ENCODE peak calls at places on chromosomes 4 and X, in nine cellular contexts. One of them, this sample, is unnamed.
A peak's percentile ranks its signal among the peaks of the same experiment; 100 is the strongest.

GRCh38 chr4:52721968-52722814 is 29.0 kb downstream of the ERVMER34-1 start:
- DNase-seq in stomach: peak; percentile 93
- DNase-seq in sigmoid colon: peak; percentile 97
- DNase-seq in K562: peak; percentile 54
- DNase-seq in endothelial cell of umbilical vein: peak; percentile 98
- DNase-seq in SK-N-SH: peak; percentile 95
- DNase-seq in H1: peak; percentile 92
- DNase-seq in breast epithelium: peak; percentile 94
- DNase-seq in esophagus muscularis mucosa: peak; percentile 99
- DNase-seq in this sample: peak; percentile 97

GRCh38 chr4:123661080-123661737 is 264.6 kb downstream of the SPRY1 start:
- DNase-seq in SK-N-SH: peak; percentile 24
- DNase-seq in breast epithelium: no peak
- DNase-seq in stomach: no peak
- DNase-seq in H1: no peak
- DNase-seq in sigmoid colon: no peak
- DNase-seq in K562: no peak
- DNase-seq in endothelial cell of umbilical vein: peak; percentile 49
- DNase-seq in esophagus muscularis mucosa: no peak
- DNase-seq in this sample: no peak

GRCh38 chr4:7101692-7102515 is 34.0 kb upstream of the GRPEL1 start:
- DNase-seq in K562: peak; percentile 51
- DNase-seq in breast epithelium: peak; percentile 71
- DNase-seq in esophagus muscularis mucosa: no peak
- DNase-seq in SK-N-SH: peak; percentile 87
- DNase-seq in endothelial cell of umbilical vein: peak; percentile 54
- DNase-seq in stomach: peak; percentile 76
- DNase-seq in sigmoid colon: peak; percentile 88
- DNase-seq in H1: peak; percentile 83
- DNase-seq in this sample: peak; percentile 90

GRCh38 chr4:8278421-8279287 is 9.1 kb downstream of the HTRA3 start:
- DNase-seq in endothelial cell of umbilical vein: peak; percentile 85
- DNase-seq in esophagus muscularis mucosa: no peak
- DNase-seq in H1: no peak
- DNase-seq in SK-N-SH: no peak
- DNase-seq in breast epithelium: no peak
- DNase-seq in sigmoid colon: peak; percentile 85
- DNase-seq in stomach: no peak
- DNase-seq in K562: no peak
- DNase-seq in this sample: no peak

GRCh38 chr4:40238700-40239548 is 42.1 kb downstream of the RHOH start:
- DNase-seq in breast epithelium: no peak
- DNase-seq in endothelial cell of umbilical vein: no peak
- DNase-seq in H1: no peak
- DNase-seq in esophagus muscularis mucosa: no peak
- DNase-seq in sigmoid colon: no peak
- DNase-seq in K562: peak; percentile 94
- DNase-seq in stomach: no peak
- DNase-seq in SK-N-SH: no peak
- DNase-seq in this sample: no peak

GRCh38 chr4:6112606-6113290 is 87.6 kb downstream of the JAKMIP1 start:
- DNase-seq in sigmoid colon: no peak
- DNase-seq in endothelial cell of umbilical vein: no peak
- DNase-seq in H1: no peak
- DNase-seq in K562: no peak
- DNase-seq in esophagus muscularis mucosa: no peak
- DNase-seq in breast epithelium: no peak
- DNase-seq in stomach: peak; percentile 19
- DNase-seq in SK-N-SH: no peak
- DNase-seq in this sample: no peak

GRCh38 chr4:151325320-151326246 is at the start of gene SH3D19:
- DNase-seq in endothelial cell of umbilical vein: peak; percentile 91
- DNase-seq in K562: peak; percentile 6
- DNase-seq in sigmoid colon: peak; percentile 89
- DNase-seq in SK-N-SH: peak; percentile 88
- DNase-seq in stomach: peak; percentile 75
- DNase-seq in H1: peak; percentile 75
- DNase-seq in esophagus muscularis mucosa: peak; percentile 93
- DNase-seq in breast epithelium: peak; percentile 63
- DNase-seq in this sample: peak; percentile 84

GRCh38 chrX:3522016-3522690 is 175.7 kb upstream of the MXRA5 start:
- DNase-seq in esophagus muscularis mucosa: no peak
- DNase-seq in sigmoid colon: no peak
- DNase-seq in K562: no peak
- DNase-seq in breast epithelium: no peak
- DNase-seq in H1: no peak
- DNase-seq in SK-N-SH: no peak
- DNase-seq in stomach: no peak
- DNase-seq in endothelial cell of umbilical vein: no peak
- DNase-seq in this sample: no peak

GRCh38 chr4:183105092-183105491 is 6.0 kb downstream of the WWC2 start:
- DNase-seq in esophagus muscularis mucosa: no peak
- DNase-seq in H1: no peak
- DNase-seq in K562: no peak
- DNase-seq in SK-N-SH: no peak
- DNase-seq in breast epithelium: no peak
- DNase-seq in sigmoid colon: no peak
- DNase-seq in endothelial cell of umbilical vein: no peak
- DNase-seq in stomach: no peak
- DNase-seq in this sample: no peak
- H3K4me3 ChIP-seq in esophagus muscularis mucosa: no peak overlapping the region
- H3K4me3 ChIP-seq in H1: no peak overlapping the region
- H3K4me3 ChIP-seq in K562: no peak overlapping the region
- H3K4me3 ChIP-seq in SK-N-SH: no peak overlapping the region
- H3K4me3 ChIP-seq in breast epithelium: no peak overlapping the region
- H3K4me3 ChIP-seq in sigmoid colon: no peak overlapping the region
- H3K4me3 ChIP-seq in endothelial cell of umbilical vein: no peak overlapping the region
- H3K4me3 ChIP-seq in stomach: no peak overlapping the region
- H3K4me3 ChIP-seq in this sample: no peak overlapping the region

DNA sequence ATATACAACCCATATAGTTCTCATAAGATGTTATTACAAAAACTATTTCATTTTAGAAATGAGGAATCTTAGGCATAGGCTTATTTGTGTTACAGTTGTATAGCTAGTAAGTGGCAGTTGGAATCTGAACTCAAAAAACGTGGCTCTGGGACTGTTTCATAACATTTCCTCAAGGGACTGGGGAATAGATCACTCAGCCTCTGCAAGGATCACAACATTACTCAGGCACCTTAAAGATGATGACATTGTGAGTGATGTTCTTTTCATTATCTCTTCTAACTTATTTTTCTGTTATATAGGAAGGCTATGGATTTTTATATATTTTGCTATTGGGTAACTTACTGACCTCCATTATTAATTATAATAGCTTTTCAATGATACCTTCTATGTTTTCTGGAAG is 774.2 kb upstream of the LCORL start:
- DNase-seq in endothelial cell of umbilical vein: no peak
- DNase-seq in SK-N-SH: no peak
- DNase-seq in sigmoid colon: no peak
- DNase-seq in H1: no peak
- DNase-seq in breast epithelium: no peak
- DNase-seq in esophagus muscularis mucosa: no peak
- DNase-seq in K562: no peak
- DNase-seq in stomach: no peak
- DNase-seq in this sample: no peak
- TF ChIP-seq POLR2AphosphoS5 in endothelial cell of umbilical vein: no peak
- TF ChIP-seq POLR2AphosphoS5 in SK-N-SH: no peak
- TF ChIP-seq POLR2AphosphoS5 in sigmoid colon: no peak
- TF ChIP-seq POLR2AphosphoS5 in H1: no peak
- TF ChIP-seq POLR2AphosphoS5 in breast epithelium: no peak
- TF ChIP-seq POLR2AphosphoS5 in esophagus muscularis mucosa: no peak
- TF ChIP-seq POLR2AphosphoS5 in K562: no peak
- TF ChIP-seq POLR2AphosphoS5 in stomach: no peak
- TF ChIP-seq POLR2AphosphoS5 in this sample: no peak

GRCh38 chrX:13703589-13703988 is 14.7 kb downstream of the RAB9A start:
- DNase-seq in H1: no peak
- DNase-seq in breast epithelium: no peak
- DNase-seq in stomach: no peak
- DNase-seq in endothelial cell of umbilical vein: no peak
- DNase-seq in SK-N-SH: no peak
- DNase-seq in K562: no peak
- DNase-seq in esophagus muscularis mucosa: no peak
- DNase-seq in sigmoid colon: no peak
- DNase-seq in this sample: no peak

GRCh38 chrX:13700380-13700779 is 11.5 kb downstream of the RAB9A start:
- DNase-seq in endothelial cell of umbilical vein: no peak
- DNase-seq in H1: no peak
- DNase-seq in breast epithelium: no peak
- DNase-seq in esophagus muscularis mucosa: no peak
- DNase-seq in K562: no peak
- DNase-seq in sigmoid colon: no peak
- DNase-seq in SK-N-SH: no peak
- DNase-seq in stomach: no peak
- DNase-seq in this sample: no peak

GRCh38 chrX:13699183-13699826 is 10.4 kb downstream of the RAB9A start:
- DNase-seq in endothelial cell of umbilical vein: peak; percentile 15
- DNase-seq in breast epithelium: no peak
- DNase-seq in stomach: peak; percentile 33
- DNase-seq in esophagus muscularis mucosa: no peak
- DNase-seq in sigmoid colon: no peak
- DNase-seq in H1: no peak
- DNase-seq in K562: peak; percentile 28
- DNase-seq in SK-N-SH: no peak
- DNase-seq in this sample: no peak

GRCh38 chrX:13702390-13702789 is 13.5 kb downstream of the RAB9A start:
- DNase-seq in K562: no peak
- DNase-seq in esophagus muscularis mucosa: no peak
- DNase-seq in H1: no peak
- DNase-seq in breast epithelium: no peak
- DNase-seq in SK-N-SH: no peak
- DNase-seq in sigmoid colon: no peak
- DNase-seq in stomach: no peak
- DNase-seq in endothelial cell of umbilical vein: no peak
- DNase-seq in this sample: no peak

DNA sequence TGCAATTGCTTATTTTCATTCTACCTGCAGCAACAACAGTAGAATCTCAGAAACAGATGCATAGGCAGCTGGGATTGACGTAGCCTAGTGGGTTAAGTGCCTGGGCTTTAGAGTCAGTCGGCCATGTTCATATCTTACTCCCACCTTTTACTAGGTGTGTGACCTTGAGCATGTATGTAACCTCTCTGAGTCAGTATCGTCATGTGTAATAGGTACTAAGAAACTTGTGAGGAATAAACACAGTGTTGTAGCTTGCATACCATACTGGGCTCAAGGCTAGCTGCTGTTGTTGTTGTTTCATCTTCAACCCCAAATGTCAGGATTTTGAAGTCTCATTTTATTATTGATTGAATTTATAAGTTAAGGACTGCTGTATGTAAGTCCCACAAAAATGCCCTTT is 14.2 kb downstream of the RAB9A start:
- DNase-seq in esophagus muscularis mucosa: no peak
- DNase-seq in SK-N-SH: no peak
- DNase-seq in stomach: no peak
- DNase-seq in breast epithelium: no peak
- DNase-seq in H1: no peak
- DNase-seq in K562: no peak
- DNase-seq in endothelial cell of umbilical vein: no peak
- DNase-seq in sigmoid colon: no peak
- DNase-seq in this sample: no peak
- H3K27ac ChIP-seq in esophagus muscularis mucosa: no peak overlapping the region
- H3K27ac ChIP-seq in SK-N-SH: no peak overlapping the region
- H3K27ac ChIP-seq in stomach: no peak overlapping the region
- H3K27ac ChIP-seq in breast epithelium: no peak overlapping the region
- H3K27ac ChIP-seq in H1: no peak overlapping the region
- H3K27ac ChIP-seq in K562: no peak overlapping the region
- H3K27ac ChIP-seq in endothelial cell of umbilical vein: no peak overlapping the region
- H3K27ac ChIP-seq in sigmoid colon: no peak overlapping the region
- H3K27ac ChIP-seq in this sample: no peak overlapping the region

GRCh38 chr4:25171451-25171850 is 11.2 kb upstream of the SEPSECS start:
- DNase-seq in breast epithelium: no peak
- DNase-seq in sigmoid colon: no peak
- DNase-seq in K562: no peak
- DNase-seq in stomach: no peak
- DNase-seq in esophagus muscularis mucosa: no peak
- DNase-seq in H1: no peak
- DNase-seq in SK-N-SH: no peak
- DNase-seq in endothelial cell of umbilical vein: no peak
- DNase-seq in this sample: no peak

GRCh38 chr4:25169446-25169845 is 9.2 kb upstream of the SEPSECS start:
- DNase-seq in breast epithelium: no peak
- DNase-seq in stomach: no peak
- DNase-seq in esophagus muscularis mucosa: no peak
- DNase-seq in SK-N-SH: no peak
- DNase-seq in endothelial cell of umbilical vein: no peak
- DNase-seq in H1: no peak
- DNase-seq in K562: no peak
- DNase-seq in sigmoid colon: no peak
- DNase-seq in this sample: no peak

GRCh38 chr4:25177147-25177546 is 16.9 kb upstream of the SEPSECS start:
- DNase-seq in K562: no peak
- DNase-seq in esophagus muscularis mucosa: no peak
- DNase-seq in H1: no peak
- DNase-seq in breast epithelium: no peak
- DNase-seq in endothelial cell of umbilical vein: no peak
- DNase-seq in sigmoid colon: no peak
- DNase-seq in SK-N-SH: no peak
- DNase-seq in stomach: no peak
- DNase-seq in this sample: no peak

GRCh38 chr4:25174674-25175073 is 14.4 kb upstream of the SEPSECS start:
- DNase-seq in H1: no peak
- DNase-seq in sigmoid colon: no peak
- DNase-seq in esophagus muscularis mucosa: no peak
- DNase-seq in endothelial cell of umbilical vein: no peak
- DNase-seq in K562: no peak
- DNase-seq in stomach: no peak
- DNase-seq in breast epithelium: no peak
- DNase-seq in SK-N-SH: no peak
- DNase-seq in this sample: no peak

DNA sequence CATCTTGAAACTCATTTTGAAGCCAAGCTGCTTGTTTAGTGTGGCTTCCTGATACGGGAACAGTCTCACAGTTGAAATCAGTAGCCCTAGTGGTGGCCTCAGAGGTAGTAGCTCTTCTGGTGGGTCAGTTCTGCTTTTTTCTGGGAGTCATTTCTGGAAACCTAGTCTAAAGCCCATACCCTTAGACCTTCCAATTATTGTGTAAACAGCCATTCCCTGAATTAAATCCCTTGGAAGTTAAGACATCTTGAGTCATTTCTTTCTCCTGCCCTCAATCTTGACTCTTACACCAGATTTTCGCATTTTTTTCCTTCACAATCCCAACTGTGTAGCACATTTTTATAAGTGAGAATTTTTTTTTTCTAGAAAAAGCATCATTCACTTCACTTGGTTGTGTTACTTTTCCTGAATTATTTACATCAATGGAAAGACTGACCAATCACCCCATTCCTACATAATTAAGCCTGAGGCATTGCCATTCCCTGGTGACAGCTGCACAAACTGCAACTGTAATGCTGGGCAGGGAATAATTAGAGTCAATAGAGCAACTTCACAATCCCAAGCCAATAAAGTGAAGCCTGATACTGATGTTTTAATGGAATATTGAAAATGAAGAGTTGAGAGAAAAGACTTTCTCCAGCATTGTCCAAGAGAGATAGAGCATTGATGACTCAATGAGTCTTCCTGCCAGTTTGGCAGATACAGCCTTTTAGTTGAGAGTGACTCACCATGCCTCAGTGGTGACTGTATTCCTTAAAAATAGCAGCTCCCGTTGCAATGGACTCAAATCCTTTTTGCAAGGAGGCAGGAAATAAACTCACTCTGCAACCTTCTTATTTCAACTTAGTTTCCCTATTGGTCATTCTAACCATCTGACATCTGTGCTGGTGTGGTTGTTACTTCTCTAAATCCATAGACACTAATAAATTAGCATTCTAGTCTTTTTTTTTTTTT is 13.0 kb upstream of the SEPSECS start:
- DNase-seq in breast epithelium: no peak
- DNase-seq in sigmoid colon: peak; percentile 70
- DNase-seq in H1: no peak
- DNase-seq in endothelial cell of umbilical vein: peak; percentile 91
- DNase-seq in stomach: no peak
- DNase-seq in K562: peak; percentile 17
- DNase-seq in SK-N-SH: no peak
- DNase-seq in esophagus muscularis mucosa: no peak
- DNase-seq in this sample: no peak
- H3K4me3 ChIP-seq in breast epithelium: no peak overlapping the region
- H3K4me3 ChIP-seq in sigmoid colon: no peak overlapping the region
- H3K4me3 ChIP-seq in H1: no peak overlapping the region
- H3K4me3 ChIP-seq in endothelial cell of umbilical vein: no peak overlapping the region
- H3K4me3 ChIP-seq in stomach: no peak overlapping the region
- H3K4me3 ChIP-seq in K562: no peak overlapping the region
- H3K4me3 ChIP-seq in SK-N-SH: peak overlapping the region; percentile 6
- H3K4me3 ChIP-seq in esophagus muscularis mucosa: no peak overlapping the region
- H3K4me3 ChIP-seq in this sample: no peak overlapping the region